ENCODE peak calls at places on chromosomes 1 and 21, in seven cellular contexts. One of them, this sample, is unnamed.

GRCh38 chr1:240424740-240425464 is 187.1 kb downstream of the GREM2 start:
- DNase-seq in heart right ventricle: no peak
- DNase-seq in pancreas: no peak
- DNase-seq in WERI-Rb-1: no peak
- DNase-seq in DND-41: no peak
- DNase-seq in GM23248: no peak
- DNase-seq in prostate gland: no peak
- DNase-seq in this sample: no peak

GRCh38 chr1:211579434-211580302 is 707 bp upstream of the SLC30A1 start:
- DNase-seq in heart right ventricle: no peak
- DNase-seq in pancreas: peak; percentile 92
- DNase-seq in WERI-Rb-1: peak; percentile 96
- DNase-seq in DND-41: no peak
- DNase-seq in GM23248: peak; percentile 70
- DNase-seq in prostate gland: peak; percentile 75
- DNase-seq in this sample: no peak

GRCh38 chr1:162916821-162917613 is 56.0 kb upstream of the CCDC190 start:
- DNase-seq in heart right ventricle: no peak
- DNase-seq in pancreas: no peak
- DNase-seq in WERI-Rb-1: no peak
- DNase-seq in DND-41: no peak
- DNase-seq in GM23248: no peak
- DNase-seq in prostate gland: no peak
- DNase-seq in this sample: no peak

GRCh38 chr1:8764301-8764937 is 53.0 kb downstream of the RERE start:
- DNase-seq in heart right ventricle: no peak
- DNase-seq in pancreas: no peak
- DNase-seq in WERI-Rb-1: no peak
- DNase-seq in DND-41: no peak
- DNase-seq in GM23248: no peak
- DNase-seq in prostate gland: no peak
- DNase-seq in this sample: no peak

GRCh38 chr1:1398677-1399186 is 403 bp downstream of the CCNL2 start:
- DNase-seq in heart right ventricle: no peak
- DNase-seq in pancreas: no peak
- DNase-seq in WERI-Rb-1: no peak
- DNase-seq in DND-41: no peak
- DNase-seq in GM23248: peak; percentile 49
- DNase-seq in prostate gland: no peak
- DNase-seq in this sample: no peak

GRCh38 chr1:221069178-221069903 is 190.1 kb downstream of the HLX start:
- DNase-seq in heart right ventricle: no peak
- DNase-seq in pancreas: no peak
- DNase-seq in WERI-Rb-1: no peak
- DNase-seq in DND-41: no peak
- DNase-seq in GM23248: no peak
- DNase-seq in prostate gland: no peak
- DNase-seq in this sample: no peak

GRCh38 chr1:58815069-58815679 is 31.3 kb upstream of the JUN start:
- DNase-seq in heart right ventricle: peak; percentile 83
- DNase-seq in pancreas: peak; percentile 92
- DNase-seq in WERI-Rb-1: no peak
- DNase-seq in DND-41: no peak
- DNase-seq in GM23248: peak; percentile 83
- DNase-seq in prostate gland: peak; percentile 83
- DNase-seq in this sample: peak; percentile 29

GRCh38 chr1:165403835-165404482 is 41.0 kb downstream of the RXRG start:
- DNase-seq in heart right ventricle: peak; percentile 24
- DNase-seq in pancreas: no peak
- DNase-seq in WERI-Rb-1: peak; percentile 59
- DNase-seq in DND-41: peak; percentile 20
- DNase-seq in GM23248: peak; percentile 36
- DNase-seq in prostate gland: no peak
- DNase-seq in this sample: no peak

GRCh38 chr21:42850866-42851391 is 28.4 kb downstream of the WDR4 start:
- DNase-seq in heart right ventricle: no peak
- DNase-seq in pancreas: peak; percentile 71
- DNase-seq in WERI-Rb-1: peak; percentile 66
- DNase-seq in DND-41: peak; percentile 42
- DNase-seq in GM23248: peak; percentile 32
- DNase-seq in prostate gland: no peak
- DNase-seq in this sample: no peak

GRCh38 chr1:21541835-21542234 is 32.6 kb downstream of the ALPL start:
- DNase-seq in heart right ventricle: peak; percentile 62
- DNase-seq in pancreas: no peak
- DNase-seq in WERI-Rb-1: no peak
- DNase-seq in DND-41: no peak
- DNase-seq in GM23248: peak; percentile 89
- DNase-seq in prostate gland: no peak
- DNase-seq in this sample: no peak

GRCh38 chr1:225341642-225342041 is 86.2 kb downstream of the LBR start:
- DNase-seq in heart right ventricle: no peak
- DNase-seq in pancreas: no peak
- DNase-seq in WERI-Rb-1: no peak
- DNase-seq in DND-41: no peak
- DNase-seq in GM23248: no peak
- DNase-seq in prostate gland: no peak
- DNase-seq in this sample: no peak

GRCh38 chr21:32624726-32625125 is 12.5 kb upstream of the CFAP298 start:
- DNase-seq in heart right ventricle: no peak
- DNase-seq in pancreas: no peak
- DNase-seq in WERI-Rb-1: no peak
- DNase-seq in DND-41: no peak
- DNase-seq in GM23248: peak; percentile 51
- DNase-seq in prostate gland: no peak
- DNase-seq in this sample: no peak

GRCh38 chr21:34367320-34367935 is 3.6 kb downstream of the KCNE2 start:
- DNase-seq in heart right ventricle: no peak
- DNase-seq in pancreas: no peak
- DNase-seq in WERI-Rb-1: peak; percentile 69
- DNase-seq in DND-41: peak; percentile 57
- DNase-seq in GM23248: peak; percentile 93
- DNase-seq in prostate gland: peak; percentile 64
- DNase-seq in this sample: no peak

GRCh38 chr21:26136686-26137085 is 33.9 kb downstream of the APP start:
- DNase-seq in heart right ventricle: no peak
- DNase-seq in pancreas: no peak
- DNase-seq in WERI-Rb-1: no peak
- DNase-seq in DND-41: peak; percentile 10
- DNase-seq in GM23248: no peak
- DNase-seq in prostate gland: no peak
- DNase-seq in this sample: peak; percentile 11

GRCh38 chr1:153535664-153536585 is at the start of gene S100A6:
- DNase-seq in heart right ventricle: peak; percentile 87
- DNase-seq in pancreas: no peak
- DNase-seq in WERI-Rb-1: peak; percentile 62
- DNase-seq in DND-41: no peak
- DNase-seq in GM23248: peak; percentile 96
- DNase-seq in prostate gland: peak; percentile 82
- DNase-seq in this sample: peak; percentile 79

GRCh38 chr1:59601032-59601431 is 213.7 kb upstream of the HOOK1 start:
- DNase-seq in heart right ventricle: peak; percentile 62
- DNase-seq in pancreas: peak; percentile 42
- DNase-seq in WERI-Rb-1: no peak
- DNase-seq in DND-41: no peak
- DNase-seq in GM23248: peak; percentile 93
- DNase-seq in prostate gland: no peak
- DNase-seq in this sample: no peak

GRCh38 chr21:46215436-46216131 is 13.0 kb downstream of the LSS start:
- DNase-seq in heart right ventricle: no peak
- DNase-seq in pancreas: peak; percentile 55
- DNase-seq in WERI-Rb-1: no peak
- DNase-seq in DND-41: no peak
- DNase-seq in GM23248: no peak
- DNase-seq in prostate gland: no peak
- DNase-seq in this sample: no peak

GRCh38 chr1:115557715-115558114 is 84.1 kb upstream of the VANGL1 start:
- DNase-seq in heart right ventricle: no peak
- DNase-seq in pancreas: no peak
- DNase-seq in WERI-Rb-1: no peak
- DNase-seq in DND-41: no peak
- DNase-seq in GM23248: no peak
- DNase-seq in prostate gland: no peak
- DNase-seq in this sample: no peak

GRCh38 chr1:44792736-44793502 is 4.9 kb upstream of the BEST4 start:
- DNase-seq in heart right ventricle: no peak
- DNase-seq in pancreas: no peak
- DNase-seq in WERI-Rb-1: peak; percentile 61
- DNase-seq in DND-41: no peak
- DNase-seq in GM23248: no peak
- DNase-seq in prostate gland: no peak
- DNase-seq in this sample: no peak

GRCh38 chr1:12548279-12549105 is 69.5 kb downstream of the DHRS3 start:
- DNase-seq in heart right ventricle: no peak
- DNase-seq in pancreas: no peak
- DNase-seq in WERI-Rb-1: no peak
- DNase-seq in DND-41: no peak
- DNase-seq in GM23248: no peak
- DNase-seq in prostate gland: no peak
- DNase-seq in this sample: no peak

GRCh38 chr1:156356875-156357534 is 12.0 kb upstream of the RHBG start:
- DNase-seq in heart right ventricle: no peak
- DNase-seq in pancreas: peak; percentile 92
- DNase-seq in WERI-Rb-1: peak; percentile 83
- DNase-seq in DND-41: peak; percentile 60
- DNase-seq in GM23248: peak; percentile 57
- DNase-seq in prostate gland: peak; percentile 51
- DNase-seq in this sample: peak; percentile 27

GRCh38 chr21:38768385-38769071 is 37.2 kb upstream of the ETS2 start:
- DNase-seq in heart right ventricle: no peak
- DNase-seq in pancreas: no peak
- DNase-seq in WERI-Rb-1: no peak
- DNase-seq in DND-41: peak; percentile 44
- DNase-seq in GM23248: peak; percentile 87
- DNase-seq in prostate gland: no peak
- DNase-seq in this sample: peak; percentile 48

GRCh38 chr1:238319957-238320356 is 429.2 kb upstream of the ZP4 start:
- DNase-seq in heart right ventricle: no peak
- DNase-seq in pancreas: no peak
- DNase-seq in WERI-Rb-1: no peak
- DNase-seq in DND-41: no peak
- DNase-seq in GM23248: no peak
- DNase-seq in prostate gland: no peak
- DNase-seq in this sample: no peak

GRCh38 chr1:238323483-238323882 is 432.8 kb upstream of the ZP4 start:
- DNase-seq in heart right ventricle: no peak
- DNase-seq in pancreas: no peak
- DNase-seq in WERI-Rb-1: no peak
- DNase-seq in DND-41: no peak
- DNase-seq in GM23248: no peak
- DNase-seq in prostate gland: no peak
- DNase-seq in this sample: no peak

GRCh38 chr1:238329671-238330070 is 438.9 kb upstream of the ZP4 start:
- DNase-seq in heart right ventricle: no peak
- DNase-seq in pancreas: no peak
- DNase-seq in WERI-Rb-1: no peak
- DNase-seq in DND-41: no peak
- DNase-seq in GM23248: no peak
- DNase-seq in prostate gland: no peak
- DNase-seq in this sample: no peak

GRCh38 chr1:238324465-238324864 is 433.7 kb upstream of the ZP4 start:
- DNase-seq in heart right ventricle: no peak
- DNase-seq in pancreas: no peak
- DNase-seq in WERI-Rb-1: no peak
- DNase-seq in DND-41: no peak
- DNase-seq in GM23248: no peak
- DNase-seq in prostate gland: no peak
- DNase-seq in this sample: no peak
- H3K27ac ChIP-seq in heart right ventricle: no peak overlapping the region
- H3K27ac ChIP-seq in pancreas: no peak overlapping the region
- H3K27ac ChIP-seq in WERI-Rb-1: no peak overlapping the region
- H3K27ac ChIP-seq in DND-41: no peak overlapping the region
- H3K27ac ChIP-seq in GM23248: no peak overlapping the region
- H3K27ac ChIP-seq in prostate gland: no peak overlapping the region
- H3K27ac ChIP-seq in this sample: no peak overlapping the region

GRCh38 chr1:248194117-248194516 is 2.9 kb upstream of the OR2M3 start:
- DNase-seq in heart right ventricle: no peak
- DNase-seq in pancreas: no peak
- DNase-seq in WERI-Rb-1: no peak
- DNase-seq in DND-41: no peak
- DNase-seq in GM23248: no peak
- DNase-seq in prostate gland: no peak
- DNase-seq in this sample: no peak

GRCh38 chr1:248196965-248197364 is at the start of gene OR2M3:
- DNase-seq in heart right ventricle: no peak
- DNase-seq in pancreas: no peak
- DNase-seq in WERI-Rb-1: no peak
- DNase-seq in DND-41: no peak
- DNase-seq in GM23248: no peak
- DNase-seq in prostate gland: no peak
- DNase-seq in this sample: no peak
- H3K9me3 ChIP-seq in heart right ventricle: peaks cover 7% of the 10 kb centered on the region
- H3K9me3 ChIP-seq in pancreas: no peaks in the 10 kb centered on the region
- H3K9me3 ChIP-seq in WERI-Rb-1: peaks cover 4% of the 10 kb centered on the region
- H3K9me3 ChIP-seq in DND-41: no peaks in the 10 kb centered on the region
- H3K9me3 ChIP-seq in GM23248: no peaks in the 10 kb centered on the region
- H3K9me3 ChIP-seq in prostate gland: no peaks in the 10 kb centered on the region
- H3K9me3 ChIP-seq in this sample: no peaks in the 10 kb centered on the region

DNA sequence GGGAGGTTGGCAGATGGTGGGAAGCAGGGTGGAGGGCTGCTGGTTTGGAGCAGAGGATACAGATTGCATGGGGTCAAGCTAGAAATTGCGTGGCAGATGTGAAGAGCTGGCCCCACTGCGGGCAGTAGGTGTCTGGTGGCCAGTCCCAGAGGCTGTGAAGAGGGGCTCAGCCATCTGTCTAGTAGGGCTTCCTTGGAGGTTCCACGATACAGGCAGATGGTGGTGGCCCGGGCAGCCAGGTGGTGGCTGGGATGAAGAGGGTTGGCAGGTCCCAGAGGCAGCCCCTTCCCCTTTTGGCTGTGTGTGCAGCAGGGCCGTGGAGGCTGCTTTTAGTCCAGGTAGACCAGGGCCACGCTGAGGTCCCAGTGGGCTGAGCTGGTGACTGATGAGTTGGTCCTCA is 16.6 kb downstream of the PSEN2 start:
- DNase-seq in heart right ventricle: no peak
- DNase-seq in pancreas: no peak
- DNase-seq in WERI-Rb-1: peak; percentile 54
- DNase-seq in DND-41: no peak
- DNase-seq in GM23248: no peak
- DNase-seq in prostate gland: no peak
- DNase-seq in this sample: no peak
- H3K36me3 ChIP-seq in heart right ventricle: peaks cover 8% of the 10 kb centered on the region
- H3K36me3 ChIP-seq in pancreas: peaks cover 4% of the 10 kb centered on the region
- H3K36me3 ChIP-seq in WERI-Rb-1: peaks cover 4% of the 10 kb centered on the region
- H3K36me3 ChIP-seq in DND-41: no peaks in the 10 kb centered on the region
- H3K36me3 ChIP-seq in GM23248: no peaks in the 10 kb centered on the region
- H3K36me3 ChIP-seq in prostate gland: no peaks in the 10 kb centered on the region
- H3K36me3 ChIP-seq in this sample: no peaks in the 10 kb centered on the region

DNA sequence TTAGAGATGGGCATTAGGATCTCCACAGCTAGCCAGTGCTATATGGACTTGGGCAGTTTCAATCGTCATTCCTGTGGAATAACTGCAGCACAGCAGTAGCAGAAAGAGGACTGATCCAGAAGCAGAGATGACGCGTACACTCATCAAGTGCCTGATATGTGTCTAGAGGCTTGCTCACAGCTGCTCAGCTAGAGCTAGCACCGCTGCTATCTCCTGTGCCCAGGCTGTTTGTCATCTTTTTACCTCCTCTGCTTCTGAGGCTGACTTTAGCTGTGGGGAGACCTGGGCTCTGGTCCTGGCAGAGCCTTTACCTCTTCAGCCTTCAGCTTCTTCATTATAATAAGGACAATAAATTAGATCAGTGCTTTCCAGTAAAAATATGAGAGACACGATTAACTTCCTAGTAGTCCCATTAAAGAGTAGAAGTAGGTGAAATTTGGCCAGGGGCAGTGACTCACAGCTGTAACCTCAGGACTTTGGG is 5.3 kb downstream of the TENT5C start:
- DNase-seq in heart right ventricle: no peak
- DNase-seq in pancreas: no peak
- DNase-seq in WERI-Rb-1: no peak
- DNase-seq in DND-41: peak; percentile 43
- DNase-seq in GM23248: no peak
- DNase-seq in prostate gland: no peak
- DNase-seq in this sample: no peak
- H3K27ac ChIP-seq in heart right ventricle: peak overlapping the region; percentile 12
- H3K27ac ChIP-seq in pancreas: peak overlapping the region; percentile 91
- H3K27ac ChIP-seq in WERI-Rb-1: no peak overlapping the region
- H3K27ac ChIP-seq in DND-41: peak overlapping the region; percentile 93
- H3K27ac ChIP-seq in GM23248: no peak overlapping the region
- H3K27ac ChIP-seq in prostate gland: no peak overlapping the region
- H3K27ac ChIP-seq in this sample: no peak overlapping the region